ENCODE peak calls at places on chromosomes 3 and 15, in six cellular contexts. C, X, P, L, N and R are unnamed samples.

GRCh38 chr3:171699611-171700010 is 110.7 kb downstream of the PLD1 start:
- DNase-seq in C (no peak), X (no peak), P (no peak), L (no peak), N (no peak), R (no peak)

GRCh38 chr3:196272826-196273225 is 14.7 kb downstream of the PCYT1A start:
- DNase-seq in C (no peak), X (no peak), P (no peak), L (no peak), N (no peak), R (no peak)

GRCh38 chr3:62554264-62554799 is 181.0 kb upstream of the FEZF2 start:
- DNase-seq in C (peak), X (no peak), P (peak), L (peak), N (no peak), R (peak)

GRCh38 chr3:102346897-102347296 is 87.9 kb upstream of the ZPLD1 start:
- DNase-seq in C (no peak), X (no peak), P (no peak), L (no peak), N (no peak), R (no peak)

GRCh38 chr3:136249593-136250225 is 431 bp upstream of the PCCB start:
- DNase-seq in C (no peak), X (no peak), P (no peak), L (no peak), N (no peak), R (no peak)

GRCh38 chr3:15753056-15753710 is 44.6 kb downstream of the ANKRD28 start:
- DNase-seq in C (peak), X (no peak), P (no peak), L (peak), N (no peak), R (no peak)

GRCh38 chr15:31398677-31399260 is 72.1 kb downstream of the KLF13 start:
- DNase-seq in C (no peak), X (no peak), P (no peak), L (peak), N (no peak), R (no peak)

GRCh38 chr3:127858477-127858876 is 36.2 kb upstream of the MGLL start:
- DNase-seq in C (no peak), X (no peak), P (no peak), L (no peak), N (no peak), R (no peak)

GRCh38 chr3:156776046-156776445 is 50.1 kb upstream of the LEKR1 start:
- DNase-seq in C (no peak), X (no peak), P (no peak), L (no peak), N (no peak), R (no peak)

GRCh38 chr3:58143417-58144055 is 67.2 kb downstream of the DNASE1L3 start:
- DNase-seq in C (no peak), X (no peak), P (no peak), L (peak), N (no peak), R (no peak)

GRCh38 chr15:78317145-78317836 is 17.9 kb upstream of the SKIC8 start:
- DNase-seq in C (peak), X (no peak), P (no peak), L (no peak), N (no peak), R (no peak)

GRCh38 chr3:171815977-171816595 is 5.8 kb upstream of the PLD1 start:
- DNase-seq in C (peak), X (no peak), P (no peak), L (no peak), N (no peak), R (no peak)

GRCh38 chr3:64229903-64230302 is 4.6 kb upstream of the PRICKLE2 start:
- DNase-seq in C (no peak), X (no peak), P (no peak), L (no peak), N (no peak), R (no peak)

GRCh38 chr3:132083583-132084372 is 49.0 kb upstream of the CPNE4 start:
- DNase-seq in C (peak), X (no peak), P (no peak), L (no peak), N (no peak), R (no peak)

GRCh38 chr3:169510378-169510777 is 153.1 kb downstream of the MECOM start:
- DNase-seq in C (no peak), X (no peak), P (no peak), L (no peak), N (no peak), R (no peak)

GRCh38 chr3:96449803-96450202 is 364.6 kb upstream of the EPHA6 start:
- DNase-seq in C (no peak), X (no peak), P (no peak), L (peak), N (no peak), R (no peak)

GRCh38 chr3:194572131-194572789 is 61.0 kb downstream of the TMEM44 start:
- DNase-seq in C (peak), X (no peak), P (no peak), L (peak), N (no peak), R (no peak)

GRCh38 chr3:149738891-149739290 is 13.4 kb downstream of the COMMD2 start:
- DNase-seq in C (no peak), X (no peak), P (no peak), L (no peak), N (no peak), R (no peak)

GRCh38 chr3:30681276-30682211 is 75.1 kb downstream of the TGFBR2 start:
- DNase-seq in C (no peak), X (no peak), P (no peak), L (no peak), N (no peak), R (no peak)

GRCh38 chr3:99846472-99846871 is 28.8 kb downstream of the CMSS1 start:
- DNase-seq in C (peak), X (no peak), P (no peak), L (peak), N (no peak), R (no peak)

GRCh38 chr3:2024037-2024436 is 74.6 kb upstream of the CNTN4 start:
- DNase-seq in C (no peak), X (no peak), P (no peak), L (no peak), N (no peak), R (no peak)

GRCh38 chr3:175260145-175260794 is 401.1 kb downstream of the NAALADL2 start:
- DNase-seq in C (no peak), X (no peak), P (no peak), L (no peak), N (no peak), R (no peak)

GRCh38 chr3:127002195-127003174 is 19.6 kb downstream of the PLXNA1 start:
- DNase-seq in C (no peak), X (peak), P (peak), L (no peak), N (no peak), R (no peak)

GRCh38 chr3:107525101-107525953 is 2.6 kb downstream of the BBX start:
- DNase-seq in C (peak), X (no peak), P (peak), L (no peak), N (no peak), R (no peak)

GRCh38 chr15:101541501-101542292 is 52.2 kb upstream of the PCSK6 start:
- DNase-seq in C (no peak), X (no peak), P (no peak), L (no peak), N (no peak), R (no peak)

GRCh38 chr3:191141728-191142127 is 57.3 kb upstream of the OSTN start:
- DNase-seq in C (peak), X (no peak), P (no peak), L (no peak), N (no peak), R (peak)

GRCh38 chr15:66862878-66863335 is 160.9 kb downstream of the SMAD6 start:
- DNase-seq in C (peak), X (peak), P (peak), L (peak), N (peak), R (peak)

GRCh38 chr15:66864086-66864830 is 162.2 kb downstream of the SMAD6 start:
- DNase-seq in C (no peak), X (no peak), P (no peak), L (no peak), N (no peak), R (no peak)

GRCh38 chr15:66860844-66861243 is 158.8 kb downstream of the SMAD6 start:
- DNase-seq in C (no peak), X (no peak), P (no peak), L (no peak), N (no peak), R (no peak)

GRCh38 chr15:66863382-66864085 is 161.5 kb downstream of the SMAD6 start:
- DNase-seq in C (no peak), X (no peak), P (no peak), L (no peak), N (no peak), R (no peak)

DNA sequence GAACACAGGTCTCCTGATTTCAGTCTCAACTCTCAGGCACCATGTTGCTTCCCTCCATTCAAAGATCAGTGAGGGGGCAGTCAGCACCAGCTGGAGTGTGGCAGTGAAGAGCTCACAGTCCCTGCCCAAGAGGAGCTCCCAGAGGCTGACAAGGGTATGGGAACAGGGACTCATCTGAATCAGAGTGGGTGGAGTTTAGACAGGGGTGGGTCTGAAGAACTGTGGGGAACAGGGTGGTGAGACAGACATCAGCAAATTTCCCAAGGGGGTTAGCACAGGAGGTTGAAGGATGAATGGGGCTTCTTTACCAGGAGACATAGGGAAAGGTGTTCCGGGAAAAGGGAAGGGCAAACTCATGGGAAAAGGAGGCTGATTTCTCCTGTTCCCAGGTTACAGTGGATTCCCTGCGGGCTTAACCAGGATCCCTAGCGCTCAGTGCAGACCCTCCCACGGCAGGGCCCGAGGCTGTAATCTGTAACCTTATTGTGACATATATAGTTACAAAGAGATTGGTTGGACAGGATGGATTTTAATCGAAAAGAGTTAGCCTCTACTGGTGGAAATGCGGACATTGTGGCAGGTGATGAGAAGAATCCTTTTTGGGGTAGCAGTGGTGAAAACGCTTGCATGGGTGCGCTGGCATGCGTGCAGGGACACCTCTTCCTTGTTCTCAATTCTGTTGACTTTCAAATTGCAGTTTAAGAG is 160.2 kb downstream of the SMAD6 start:
- DNase-seq in C (peak), X (no peak), P (no peak), L (no peak), N (no peak), R (no peak)
- TF ChIP-seq MAX in C (no peak), X (no peak), P (no peak), L (no peak), N (no peak), R (no peak)

GRCh38 chr15:68300115-68300940 is 22.8 kb downstream of the FEM1B start:
- DNase-seq in C (no peak), X (no peak), P (no peak), L (peak), N (no peak), R (no peak)
- TF ChIP-seq MAX in C (no peak), X (no peak), P (no peak), L (no peak), N (no peak), R (no peak)

GRCh38 chr15:33860749-33861148 is 107.5 kb upstream of the CHRM5 start:
- DNase-seq in C (no peak), X (no peak), P (no peak), L (no peak), N (no peak), R (peak)
- TF ChIP-seq MAX in C (no peak), X (no peak), P (no peak), L (no peak), N (no peak), R (no peak)

DNA sequence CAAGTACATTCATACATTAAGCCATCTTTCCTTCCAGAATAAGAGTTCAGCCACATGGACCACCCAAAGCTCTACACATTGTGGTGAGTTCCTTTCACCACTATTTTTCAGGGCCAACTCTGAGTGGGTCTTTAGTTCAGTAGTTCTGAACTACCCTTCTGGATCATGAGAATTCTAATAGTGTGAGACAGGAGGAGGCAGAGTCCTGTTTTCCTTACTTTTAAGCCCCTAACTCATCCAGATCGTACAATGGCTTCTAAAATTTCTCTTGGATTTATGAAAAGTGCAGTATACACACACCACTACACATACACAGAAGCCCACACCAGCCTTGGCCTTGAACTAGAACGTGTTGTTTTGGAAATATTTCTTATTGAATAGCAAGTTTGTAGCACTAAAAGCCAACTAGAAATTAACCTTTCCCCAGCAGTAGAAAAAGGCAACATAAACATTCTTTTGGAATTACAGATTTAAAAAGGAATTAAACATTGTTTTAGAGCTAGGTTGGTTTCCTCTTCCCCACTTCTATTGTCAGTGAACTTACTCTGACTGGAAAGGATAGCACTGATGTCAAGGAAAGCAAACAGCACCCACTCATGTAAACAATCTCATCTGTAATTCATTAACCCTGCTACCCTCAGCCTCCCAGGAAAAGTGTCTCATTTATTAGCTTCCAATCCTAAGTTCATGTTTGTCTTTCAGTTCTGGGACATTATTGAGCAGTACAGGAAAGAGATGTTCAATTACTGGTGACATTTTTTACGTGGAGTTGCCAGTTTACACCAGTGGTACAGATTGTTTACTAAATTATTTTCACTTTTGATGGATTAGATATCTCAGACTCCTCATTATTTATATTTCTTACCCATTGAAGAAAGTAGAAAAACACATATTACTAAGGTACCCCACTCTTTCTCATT is 95.7 kb upstream of the AGTR1 start:
- DNase-seq in C (peak), X (no peak), P (no peak), L (peak), N (no peak), R (no peak)
- TF ChIP-seq MAX in C (peak), X (no peak), P (no peak), L (peak), N (no peak), R (no peak)

GRCh38 chr3:4425707-4426106 is 41.4 kb downstream of the SUMF1 start:
- DNase-seq in C (no peak), X (no peak), P (no peak), L (no peak), N (no peak), R (no peak)

GRCh38 chr3:4429648-4430350 is 37.3 kb downstream of the SUMF1 start:
- DNase-seq in C (no peak), X (no peak), P (no peak), L (no peak), N (no peak), R (no peak)

GRCh38 chr3:4425055-4425454 is 42.0 kb downstream of the SUMF1 start:
- DNase-seq in C (no peak), X (no peak), P (no peak), L (no peak), N (no peak), R (no peak)

GRCh38 chr3:4426261-4426781 is 40.7 kb downstream of the SUMF1 start:
- DNase-seq in C (no peak), X (no peak), P (no peak), L (no peak), N (no peak), R (no peak)

DNA sequence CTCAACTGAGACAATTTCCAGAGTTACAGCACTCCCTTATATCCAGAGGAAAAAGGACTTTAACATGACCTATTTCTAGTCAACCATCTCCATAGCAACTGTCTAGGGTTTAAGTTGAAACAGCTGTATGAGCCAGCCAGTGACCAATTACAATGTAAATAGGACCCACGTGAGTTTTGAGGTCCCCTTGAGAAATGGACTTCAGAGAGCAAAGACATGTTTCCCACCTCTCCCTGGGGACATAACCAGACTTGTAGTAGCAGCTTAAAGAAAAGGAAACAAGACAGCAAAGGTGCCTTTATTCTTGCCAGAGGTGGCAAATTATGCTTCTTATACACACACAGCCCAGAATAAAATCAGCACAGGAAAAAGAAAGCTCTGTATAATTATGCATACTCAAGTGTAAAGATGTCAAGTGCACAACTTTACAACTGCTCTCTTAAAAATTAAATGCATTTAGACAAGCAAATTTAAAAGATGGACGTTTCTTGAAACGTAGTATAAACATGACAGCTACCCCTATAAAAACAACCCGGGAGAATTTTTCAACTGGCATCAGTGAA is 40.2 kb downstream of the SUMF1 start:
- DNase-seq in C (peak), X (no peak), P (no peak), L (peak), N (peak), R (peak)
- TF ChIP-seq MAX in C (no peak), X (no peak), P (no peak), L (peak), N (no peak), R (no peak)

GRCh38 chr3:190105876-190106275 is 14.8 kb downstream of the P3H2 start:
- DNase-seq in C (no peak), X (no peak), P (no peak), L (no peak), N (no peak), R (no peak)

GRCh38 chr3:190097025-190097424 is 23.7 kb downstream of the P3H2 start:
- DNase-seq in C (no peak), X (no peak), P (no peak), L (no peak), N (peak), R (no peak)

GRCh38 chr3:190099099-190099498 is 21.6 kb downstream of the P3H2 start:
- DNase-seq in C (no peak), X (no peak), P (no peak), L (no peak), N (no peak), R (no peak)

GRCh38 chr3:190097617-190098016 is 23.1 kb downstream of the P3H2 start:
- DNase-seq in C (no peak), X (no peak), P (peak), L (no peak), N (no peak), R (no peak)

DNA sequence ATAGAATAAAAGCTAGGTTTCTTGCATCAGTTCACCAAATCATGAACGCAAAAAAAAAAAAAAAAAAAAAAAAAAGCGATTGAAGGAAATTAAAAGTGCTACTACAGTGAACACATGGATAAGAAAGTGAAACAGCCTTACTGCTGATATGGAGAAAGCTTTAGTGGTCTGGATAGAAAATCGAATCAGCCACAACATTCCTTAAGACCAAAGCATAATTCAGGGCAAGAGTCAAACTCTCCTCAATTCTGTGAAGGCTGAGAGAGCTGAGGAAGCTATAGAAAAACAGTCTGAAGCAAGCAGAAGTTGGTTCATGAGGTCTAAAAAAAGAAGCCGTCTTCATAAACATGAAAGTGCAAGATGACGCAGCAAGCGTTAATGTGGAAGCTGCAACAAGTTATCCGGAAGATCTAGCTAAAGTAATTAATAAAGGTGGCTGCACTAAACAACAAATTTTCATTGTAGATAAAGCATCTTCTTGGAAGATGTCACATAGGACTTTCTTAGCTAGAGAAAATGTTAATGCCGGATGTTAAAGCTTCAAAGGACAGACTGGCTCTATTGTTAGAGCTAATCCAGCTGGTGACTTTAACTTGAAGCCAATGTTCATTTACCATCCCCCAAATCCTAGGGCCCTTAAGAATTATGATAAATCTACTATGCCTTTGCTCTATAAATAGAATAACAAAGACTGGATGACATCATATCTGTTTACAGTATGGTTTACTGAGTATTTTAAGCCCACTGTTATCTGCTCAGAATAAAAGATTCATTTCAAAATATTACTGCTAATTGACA is 19.2 kb downstream of the P3H2 start:
- DNase-seq in C (no peak), X (no peak), P (no peak), L (no peak), N (no peak), R (no peak)
- TF ChIP-seq MAX in C (no peak), X (no peak), P (no peak), L (no peak), N (no peak), R (no peak)

GRCh38 chr15:80106051-80106450 is 46.6 kb downstream of the ZFAND6 start:
- DNase-seq in C (no peak), X (no peak), P (no peak), L (no peak), N (no peak), R (no peak)
- TF ChIP-seq MAX in C (no peak), X (no peak), P (no peak), L (no peak), N (no peak), R (no peak)

GRCh38 chr3:75294124-75294523 is 370.0 kb upstream of the FRG2C start:
- DNase-seq in C (peak), X (peak), P (peak), L (peak), N (no peak), R (no peak)
- TF ChIP-seq MAX in C (no peak), X (no peak), P (no peak), L (no peak), N (no peak), R (no peak)

GRCh38 chr3:52240059-52240885 is 1.3 kb upstream of the TWF2 start:
- DNase-seq in C (peak), X (no peak), P (no peak), L (peak), N (no peak), R (peak)
- TF ChIP-seq MAX in C (no peak), X (no peak), P (no peak), L (no peak), N (no peak), R (no peak)

GRCh38 chr3:52280046-52280445 is 1.6 kb upstream of the WDR82 start:
- DNase-seq in C (no peak), X (no peak), P (no peak), L (no peak), N (no peak), R (no peak)
- TF ChIP-seq MAX in C (no peak), X (no peak), P (no peak), L (no peak), N (no peak), R (no peak)